ENCODE peak calls at places on chromosomes 2 and 18, in six cellular contexts. J is sciatic nerve; B is Jurkat, Clone E6-1; F is GM12878; R is progenitor cell of endocrine pancreas; Z is RKO. N is an unnamed sample.

GRCh38 chr18:36187826-36188721 is 777 bp downstream of the MOCOS start:
- DNase-seq in J (no peak), Z (peak), B (no peak), F (no peak), R (peak), N (no peak)

GRCh38 chr2:73981081-73981968 is 3.4 kb upstream of the TET3 start:
- DNase-seq in B (peak), Z (peak), J (no peak), F (no peak), R (no peak), N (no peak)

GRCh38 chr2:118913805-118914645 is 28.0 kb upstream of the MARCO start:
- DNase-seq in B (no peak), F (no peak), Z (peak), R (no peak), J (no peak), N (no peak)

GRCh38 chr18:35127201-35127600 is 86.0 kb downstream of the MAPRE2 start:
- DNase-seq in F (no peak), J (no peak), Z (no peak), B (no peak), R (no peak), N (no peak)

GRCh38 chr18:43620936-43621335 is 343.6 kb upstream of the SYT4 start:
- DNase-seq in J (no peak), Z (peak), R (no peak), B (peak), F (no peak), N (no peak)

GRCh38 chr2:1743396-1744150 is 742 bp downstream of the PXDN start:
- DNase-seq in F (no peak), R (peak), J (peak), Z (no peak), B (peak), N (no peak)

GRCh38 chr2:119836455-119837142 is 76.9 kb downstream of the PTPN4 start:
- DNase-seq in J (no peak), Z (no peak), R (no peak), F (no peak), B (no peak), N (no peak)

GRCh38 chr2:105812180-105813044 is 67.7 kb downstream of the NCK2 start:
- DNase-seq in J (no peak), B (no peak), R (no peak), F (no peak), Z (no peak), N (peak)

GRCh38 chr2:8682719-8683667 is 1.1 kb downstream of the ID2 start:
- DNase-seq in J (no peak), Z (peak), B (no peak), R (no peak), F (no peak), N (peak)

GRCh38 chr18:76505611-76506010 is 10.6 kb upstream of the ZNF516 start:
- DNase-seq in F (no peak), J (no peak), R (no peak), B (no peak), Z (no peak), N (no peak)

GRCh38 chr18:44733069-44733753 is 52.5 kb downstream of the SETBP1 start:
- DNase-seq in F (no peak), R (no peak), Z (no peak), J (no peak), B (peak), N (no peak)

GRCh38 chr2:109028738-109029443 is 39.9 kb upstream of the EDAR start:
- DNase-seq in J (no peak), F (no peak), B (no peak), Z (no peak), R (no peak), N (no peak)

GRCh38 chr2:62467100-62467474 is 38.9 kb downstream of the TMEM17 start:
- DNase-seq in J (no peak), B (no peak), R (no peak), Z (no peak), F (no peak), N (no peak)

GRCh38 chr18:56062931-56063330 is 474.9 kb upstream of the TCF4 start:
- DNase-seq in J (no peak), F (no peak), Z (no peak), R (no peak), B (no peak), N (no peak)

GRCh38 chr18:23196119-23197004 is 61.1 kb downstream of the CABLES1 start:
- DNase-seq in B (no peak), F (no peak), J (no peak), Z (no peak), R (no peak), N (no peak)

GRCh38 chr18:37231251-37231650 is 334.3 kb downstream of the CELF4 start:
- DNase-seq in R (no peak), Z (no peak), J (no peak), F (no peak), B (no peak), N (no peak)

GRCh38 chr18:22332590-22332989 is 85.1 kb downstream of the CTAGE1 start:
- DNase-seq in B (peak), Z (no peak), J (no peak), F (no peak), R (no peak), N (no peak)

GRCh38 chr2:241891988-241892298 is 22.4 kb downstream of the RTP5 start:
- DNase-seq in F (no peak), J (no peak), R (no peak), Z (no peak), B (no peak), N (no peak)

GRCh38 chr18:50722311-50722710 is 97.5 kb downstream of the MRO start:
- DNase-seq in F (no peak), J (no peak), B (no peak), Z (no peak), R (no peak), N (no peak)